ENCODE peak calls at places on chromosomes 1 and 21, in nine cellular contexts. O, I, Q, G, Z, S, P, F and A are unnamed samples.

GRCh38 chr1:50266509-50266908 is 156.7 kb downstream of the DMRTA2 start:
- DNase-seq in O (no peak), I (peak), Q (no peak), G (no peak), Z (no peak), S (peak), P (no peak), F (no peak), A (no peak)

GRCh38 chr1:214901718-214902117 is 180.8 kb upstream of the KCNK2 start:
- DNase-seq in O (no peak), I (peak), Q (peak), G (no peak), Z (no peak), S (peak), P (no peak), F (peak), A (no peak)

GRCh38 chr1:66214901-66215300 is 319.1 kb upstream of the SGIP1 start:
- DNase-seq in O (no peak), I (no peak), Q (no peak), G (no peak), Z (no peak), S (no peak), P (peak), F (no peak), A (peak)

GRCh38 chr1:25996966-25997758 is 701 bp downstream of the PAFAH2 start:
- DNase-seq in O (no peak), I (peak), Q (no peak), G (no peak), Z (no peak), S (peak), P (peak), F (no peak), A (peak)

GRCh38 chr1:15949453-15950245 is 26.3 kb downstream of the ZBTB17 start:
- DNase-seq in O (peak), I (peak), Q (peak), G (no peak), Z (peak), S (peak), P (no peak), F (peak), A (peak)

GRCh38 chr1:110302836-110303235 is 36.3 kb upstream of the RBM15 start:
- DNase-seq in O (no peak), I (no peak), Q (no peak), G (no peak), Z (no peak), S (no peak), P (no peak), F (no peak), A (no peak)

GRCh38 chr1:4468804-4469514 is 185.4 kb upstream of the AJAP1 start:
- DNase-seq in O (peak), I (no peak), Q (no peak), G (no peak), Z (peak), S (no peak), P (no peak), F (no peak), A (no peak)

GRCh38 chr1:18302788-18303413 is 177.8 kb upstream of the KLHDC7A start:
- DNase-seq in O (no peak), I (no peak), Q (no peak), G (no peak), Z (no peak), S (no peak), P (peak), F (no peak), A (no peak)

GRCh38 chr21:34574984-34575529 is 39.9 kb downstream of the RCAN1 start:
- DNase-seq in O (no peak), I (no peak), Q (no peak), G (no peak), Z (no peak), S (no peak), P (no peak), F (no peak), A (no peak)

GRCh38 chr1:209037064-209037463 is 546.5 kb upstream of the CAMK1G start:
- DNase-seq in O (no peak), I (no peak), Q (no peak), G (no peak), Z (no peak), S (no peak), P (no peak), F (no peak), A (no peak)

GRCh38 chr1:118692143-118692542 is 296.0 kb downstream of the TBX15 start:
- DNase-seq in O (no peak), I (no peak), Q (no peak), G (no peak), Z (no peak), S (peak), P (no peak), F (no peak), A (no peak)

GRCh38 chr1:99754697-99755096 is 11.7 kb downstream of the FRRS1 start:
- DNase-seq in O (no peak), I (no peak), Q (no peak), G (no peak), Z (no peak), S (no peak), P (no peak), F (no peak), A (no peak)

GRCh38 chr1:47608296-47608875 is 170.5 kb downstream of the FOXD2 start:
- DNase-seq in O (no peak), I (no peak), Q (no peak), G (no peak), Z (peak), S (no peak), P (no peak), F (no peak), A (no peak)

GRCh38 chr1:214516434-214517326 is 34.7 kb downstream of the PTPN14 start:
- DNase-seq in O (no peak), I (no peak), Q (no peak), G (no peak), Z (no peak), S (no peak), P (no peak), F (no peak), A (no peak)

GRCh38 chr1:206834711-206835110 is 30.7 kb upstream of the IL20 start:
- DNase-seq in O (no peak), I (peak), Q (peak), G (no peak), Z (no peak), S (peak), P (peak), F (peak), A (no peak)

GRCh38 chr1:183783896-183784637 is 20.9 kb upstream of the RGL1 start:
- DNase-seq in O (no peak), I (peak), Q (no peak), G (no peak), Z (peak), S (peak), P (peak), F (peak), A (no peak)

GRCh38 chr1:230940848-230941247 is 37.8 kb downstream of the TTC13 start:
- DNase-seq in O (no peak), I (peak), Q (no peak), G (no peak), Z (no peak), S (peak), P (no peak), F (no peak), A (no peak)

GRCh38 chr1:94806451-94806861 is 13.7 kb upstream of the SLC44A3 start:
- DNase-seq in O (no peak), I (peak), Q (no peak), G (no peak), Z (no peak), S (peak), P (no peak), F (no peak), A (no peak)

GRCh38 chr1:1024421-1025415 is 4.8 kb downstream of the AGRN start:
- DNase-seq in O (no peak), I (peak), Q (peak), G (no peak), Z (no peak), S (no peak), P (no peak), F (peak), A (no peak)

GRCh38 chr1:41282679-41283317 is 40.7 kb upstream of the SCMH1 start:
- DNase-seq in O (no peak), I (peak), Q (peak), G (peak), Z (no peak), S (peak), P (peak), F (peak), A (no peak)

GRCh38 chr1:172746091-172746949 is 87.4 kb downstream of the FASLG start:
- DNase-seq in O (no peak), I (peak), Q (peak), G (peak), Z (no peak), S (peak), P (peak), F (peak), A (peak)

GRCh38 chr1:230758705-230759354 is 11.6 kb downstream of the CAPN9 start:
- DNase-seq in O (no peak), I (peak), Q (no peak), G (no peak), Z (peak), S (peak), P (no peak), F (no peak), A (no peak)

GRCh38 chr1:33248244-33248643 is 8.0 kb upstream of the ZNF362 start:
- DNase-seq in O (peak), I (no peak), Q (no peak), G (no peak), Z (no peak), S (no peak), P (no peak), F (no peak), A (no peak)

GRCh38 chr1:6157528-6158174 is 22.5 kb downstream of the CHD5 start:
- DNase-seq in O (no peak), I (no peak), Q (peak), G (no peak), Z (no peak), S (peak), P (peak), F (peak), A (no peak)

GRCh38 chr1:1170891-1171550 is 2.7 kb upstream of the TTLL10 start:
- DNase-seq in O (no peak), I (no peak), Q (no peak), G (no peak), Z (no peak), S (no peak), P (no peak), F (no peak), A (no peak)

GRCh38 chr1:43446388-43446740 is 7.4 kb downstream of the HYI start:
- DNase-seq in O (peak), I (no peak), Q (no peak), G (no peak), Z (peak), S (no peak), P (no peak), F (no peak), A (no peak)

GRCh38 chr1:235614442-235614954 is 35.1 kb downstream of the GNG4 start:
- DNase-seq in O (no peak), I (no peak), Q (no peak), G (no peak), Z (no peak), S (no peak), P (no peak), F (no peak), A (no peak)

GRCh38 chr1:19921310-19921709 is 2.1 kb downstream of the PLA2G2E start:
- DNase-seq in O (no peak), I (no peak), Q (no peak), G (no peak), Z (no peak), S (no peak), P (peak), F (no peak), A (no peak)

GRCh38 chr21:42081138-42081537 is 10.0 kb downstream of the UMODL1 start:
- DNase-seq in O (no peak), I (peak), Q (no peak), G (no peak), Z (no peak), S (peak), P (no peak), F (no peak), A (no peak)